ENCODE peak calls at places on chromosomes 16 and 17, in seven cellular contexts. V is upper lobe of right lung, R is HL-60, N is left ventricle myocardium inferior, F is PC-3, P is omental fat pad, M is DND-41. I is an unnamed sample.

GRCh38 chr16:66508914-66509496 is 40.9 kb downstream of the TK2 start:
- DNase-seq in V (no peak), R (no peak), N (no peak), F (no peak), P (no peak), M (no peak), I (no peak)

GRCh38 chr17:82973456-82974135 is 105.8 kb upstream of the METRNL start:
- DNase-seq in V (peak; percentile 57), R (no peak), N (no peak), F (no peak), P (no peak), M (no peak), I (no peak)

GRCh38 chr17:338442-339192 is 14.0 kb downstream of the RPH3AL start:
- DNase-seq in V (peak; percentile 65), R (no peak), N (no peak), F (no peak), P (no peak), M (no peak), I (no peak)

GRCh38 chr16:75377971-75378386 is 55.3 kb downstream of the CFDP1 start:
- DNase-seq in V (no peak), R (peak; percentile 4), N (no peak), F (peak; percentile 74), P (no peak), M (no peak), I (peak; percentile 5)

GRCh38 chr17:16442594-16443389 is 27.4 kb downstream of the TRPV2 start:
- DNase-seq in V (no peak), R (no peak), N (no peak), F (peak; percentile 22), P (no peak), M (no peak), I (peak; percentile 55)

GRCh38 chr16:80197790-80198201 is 343.0 kb upstream of the DYNLRB2 start:
- DNase-seq in V (no peak), R (no peak), N (no peak), F (peak; percentile 37), P (no peak), M (no peak), I (no peak)

GRCh38 chr17:3602499-3602898 is 6.7 kb downstream of the TRPV1 start:
- DNase-seq in V (no peak), R (peak; percentile 24), N (no peak), F (no peak), P (no peak), M (peak; percentile 20), I (peak; percentile 61)

GRCh38 chr17:77579717-77580116 is 378.8 kb upstream of the TNRC6C start:
- DNase-seq in V (peak; percentile 33), R (no peak), N (no peak), F (no peak), P (no peak), M (no peak), I (peak; percentile 33)

GRCh38 chr17:82230627-82231311 is 1.9 kb downstream of the SLC16A3 start:
- DNase-seq in V (peak; percentile 94), R (peak; percentile 82), N (peak; percentile 92), F (peak; percentile 85), P (no peak), M (no peak), I (peak; percentile 89)

GRCh38 chr17:41490620-41491019 is 910 bp upstream of the KRT36 start:
- DNase-seq in V (no peak), R (no peak), N (no peak), F (no peak), P (no peak), M (no peak), I (no peak)

GRCh38 chr16:88424536-88425230 is 28.4 kb upstream of the ZFPM1 start:
- DNase-seq in V (no peak), R (no peak), N (no peak), F (no peak), P (no peak), M (no peak), I (no peak)

GRCh38 chr16:25135239-25135878 is 23.8 kb downstream of the LCMT1 start:
- DNase-seq in V (no peak), R (no peak), N (no peak), F (peak; percentile 78), P (no peak), M (no peak), I (no peak)

GRCh38 chr17:59436900-59437299 is 105.4 kb downstream of the YPEL2 start:
- DNase-seq in V (no peak), R (no peak), N (peak; percentile 65), F (no peak), P (no peak), M (no peak), I (no peak)

GRCh38 chr17:61185385-61185784 is 214.3 kb upstream of the TBX2 start:
- DNase-seq in V (no peak), R (no peak), N (no peak), F (no peak), P (no peak), M (no peak), I (no peak)
- TF ChIP-seq CTCF in V (no peak), R (no peak), N (no peak), F (no peak), P (no peak), M (no peak), I (no peak)

DNA sequence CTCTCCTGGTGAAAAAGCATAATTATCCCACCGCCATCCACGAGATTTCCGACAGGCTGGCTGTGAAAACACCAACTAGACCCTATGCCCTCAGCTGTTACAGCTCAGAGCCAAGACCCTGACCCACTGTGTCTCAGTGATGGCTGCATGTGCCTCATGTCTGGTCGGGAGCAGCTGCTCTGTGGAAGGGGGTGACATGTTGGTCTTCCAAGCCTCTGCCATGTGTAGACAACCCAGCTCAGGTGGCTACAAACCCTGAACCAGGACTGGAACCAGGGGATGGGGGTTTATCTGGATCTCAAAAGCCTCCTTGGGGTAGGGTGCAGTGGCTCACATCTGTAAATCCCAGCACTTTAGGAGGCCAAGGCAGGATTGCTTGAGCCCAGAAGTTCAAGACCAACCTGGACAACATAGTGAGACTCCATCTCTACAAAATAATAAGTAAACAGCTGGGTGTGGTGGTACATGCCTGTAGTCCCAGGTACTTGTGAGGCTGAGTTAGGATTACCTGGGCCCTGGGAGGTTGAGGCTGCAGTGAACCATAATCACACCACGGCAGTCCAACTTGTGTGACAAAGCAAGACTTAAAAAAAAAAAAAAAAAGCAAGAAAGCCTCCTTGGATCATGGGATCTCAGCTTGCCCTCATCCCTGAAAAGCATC is 220.3 kb downstream of the CPPED1 start:
- DNase-seq in V (no peak), R (no peak), N (no peak), F (no peak), P (no peak), M (no peak), I (no peak)
- TF ChIP-seq CTCF in V (no peak), R (no peak), N (no peak), F (no peak), P (no peak), M (no peak), I (no peak)

DNA sequence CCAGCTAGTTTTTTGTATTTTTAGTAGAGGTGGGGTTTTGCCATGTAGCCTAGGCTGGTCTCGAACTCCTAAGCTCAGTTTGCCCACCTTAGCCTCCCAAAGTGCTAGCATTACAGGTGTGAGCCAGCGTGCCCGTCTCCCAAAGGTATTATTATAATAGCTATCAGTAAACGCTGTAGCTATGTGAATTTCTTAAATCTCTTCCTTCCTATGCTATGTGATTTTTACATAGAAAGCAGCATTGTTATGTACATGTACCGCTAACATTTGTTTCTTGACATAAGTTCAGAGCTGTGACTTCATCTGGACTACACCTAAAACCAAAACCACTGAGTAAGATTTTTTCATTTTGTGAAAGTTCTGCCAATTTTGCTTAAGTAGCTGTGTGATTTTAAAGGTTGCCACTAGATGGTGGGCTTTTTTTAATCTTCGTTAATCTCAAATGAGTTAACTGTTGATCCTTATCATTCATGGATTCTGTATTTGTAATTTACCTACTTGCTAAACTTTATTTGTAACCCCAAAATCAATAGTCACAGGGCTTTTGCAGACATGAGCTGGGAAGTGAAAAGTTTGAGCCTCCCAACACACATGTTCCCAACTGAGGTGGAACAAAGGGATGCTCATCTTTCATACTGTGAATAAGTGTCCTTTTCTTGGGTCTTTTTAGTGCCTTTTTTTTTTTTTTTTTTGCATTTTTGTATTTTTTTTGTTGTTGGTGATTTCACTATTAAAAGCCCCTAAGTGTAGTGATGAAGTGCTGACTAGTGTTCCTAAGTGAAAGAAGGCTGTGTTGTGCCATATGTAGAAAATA is 21.9 kb downstream of the PRKAR1A start:
- DNase-seq in V (no peak), R (no peak), N (no peak), F (peak; percentile 72), P (no peak), M (no peak), I (peak; percentile 20)
- TF ChIP-seq CTCF in V (peak; percentile 40), R (no peak), N (peak; percentile 50), F (peak; percentile 90), P (no peak), M (peak; percentile 45), I (peak; percentile 4)

GRCh38 chr17:5078106-5079028 is at the start of gene ZFP3:
- DNase-seq in V (peak; percentile 95), R (no peak), N (peak; percentile 87), F (peak; percentile 52), P (peak; percentile 52), M (peak; percentile 49), I (peak; percentile 74)
- TF ChIP-seq CTCF in V (no peak), R (no peak), N (peak; percentile 17), F (no peak), P (no peak), M (peak; percentile 21), I (peak; percentile 11)

DNA sequence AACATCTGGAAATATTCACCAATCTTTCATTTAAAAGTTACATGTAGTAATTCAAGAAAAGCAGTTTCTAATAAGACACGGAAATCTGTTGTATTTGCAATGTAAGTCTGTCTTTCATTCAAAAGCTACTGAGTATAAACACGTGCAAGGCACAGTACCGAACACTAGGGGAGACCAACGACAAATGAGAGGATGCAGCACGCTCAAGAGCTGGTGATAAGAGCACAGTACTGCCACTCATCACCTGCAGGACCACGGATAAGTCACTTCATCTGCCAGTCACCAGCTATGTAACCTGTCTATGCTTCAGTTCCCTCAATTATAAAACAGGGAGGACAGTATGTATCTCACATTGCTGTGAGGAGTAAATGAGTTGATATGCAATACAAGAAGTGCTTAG is 67.1 kb downstream of the CLEC18A start:
- DNase-seq in V (no peak), R (peak; percentile 27), N (no peak), F (peak; percentile 40), P (no peak), M (peak; percentile 36), I (peak; percentile 35)
- TF ChIP-seq CTCF in V (peak; percentile 30), R (no peak), N (peak; percentile 43), F (no peak), P (no peak), M (peak; percentile 39), I (peak; percentile 36)

GRCh38 chr17:28247671-28248556 is 71.1 kb upstream of the TMEM97 start:
- DNase-seq in V (no peak), R (no peak), N (no peak), F (no peak), P (no peak), M (no peak), I (no peak)
- TF ChIP-seq CTCF in V (no peak), R (no peak), N (no peak), F (no peak), P (no peak), M (peak; percentile 26), I (no peak)

DNA sequence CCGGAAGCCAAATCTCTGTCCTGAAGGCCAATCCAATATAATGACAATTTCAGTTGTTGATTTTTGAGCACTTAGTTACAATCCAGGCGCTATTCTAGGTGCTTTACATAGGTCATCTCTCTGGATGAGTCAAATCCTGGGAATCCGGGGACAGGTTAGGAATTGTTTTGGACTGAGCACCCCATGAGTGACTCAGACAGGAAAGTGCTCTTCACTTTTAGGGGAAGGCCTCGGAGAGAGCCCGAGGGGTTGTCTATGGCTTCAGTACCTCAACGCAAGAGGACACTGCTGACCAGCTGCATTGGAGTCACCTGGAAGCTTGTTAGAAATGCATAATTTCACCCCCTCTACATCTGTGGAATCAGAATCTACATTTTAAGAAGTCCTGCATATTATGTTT is 108.8 kb downstream of the IRX5 start:
- DNase-seq in V (no peak), R (no peak), N (no peak), F (no peak), P (no peak), M (no peak), I (no peak)
- TF ChIP-seq CTCF in V (no peak), R (no peak), N (no peak), F (no peak), P (no peak), M (no peak), I (no peak)